ENCODE peak calls at places on chromosome 15, in five cellular contexts. V, H, M, J and I are unnamed samples.

GRCh38 chr15:82851331-82851850 is 42.0 kb downstream of the WHAMM start:
- DNase-seq in V (no peak), H (no peak), M (no peak), J (no peak), I (peak)

GRCh38 chr15:91254766-91255165 is 154.7 kb downstream of the SV2B start:
- DNase-seq in V (no peak), H (no peak), M (no peak), J (no peak), I (no peak)

GRCh38 chr15:35514759-35515158 is 31.2 kb downstream of the DPH6 start:
- DNase-seq in V (no peak), H (no peak), M (no peak), J (no peak), I (no peak)

GRCh38 chr15:62360286-62360685 is 195.2 kb upstream of the C2CD4B start:
- DNase-seq in V (no peak), H (no peak), M (no peak), J (no peak), I (no peak)

GRCh38 chr15:94237903-94238302 is 6.5 kb downstream of the MCTP2 start:
- DNase-seq in V (no peak), H (no peak), M (no peak), J (no peak), I (no peak)

GRCh38 chr15:42007386-42007785 is 13.5 kb downstream of the PLA2G4E start:
- DNase-seq in V (no peak), H (no peak), M (no peak), J (no peak), I (no peak)

GRCh38 chr15:57747206-57747605 is 40.7 kb downstream of the POLR2M start:
- DNase-seq in V (no peak), H (no peak), M (no peak), J (no peak), I (no peak)

GRCh38 chr15:83206387-83206970 is 1.1 kb downstream of the HDGFL3 start:
- DNase-seq in V (no peak), H (no peak), M (peak), J (no peak), I (peak)

DNA sequence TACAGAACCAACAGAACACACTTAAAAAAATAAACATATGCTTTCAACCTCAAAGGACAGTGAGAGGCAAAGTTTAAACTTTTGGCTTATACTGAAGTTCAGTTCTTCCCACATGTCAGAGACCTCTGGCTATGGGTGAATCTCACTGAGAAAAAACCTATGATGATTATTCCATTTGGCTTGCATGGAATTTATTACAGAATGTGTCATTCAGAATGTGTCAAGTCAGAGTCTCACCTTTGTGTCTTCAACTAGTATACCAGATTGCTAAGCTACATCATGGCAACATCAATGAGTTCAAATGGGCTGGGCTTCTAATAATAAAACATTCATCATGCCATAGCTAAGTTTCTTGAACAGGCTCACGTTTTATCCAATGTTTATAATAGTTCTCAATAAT is 987.0 kb downstream of the NTRK3 start:
- DNase-seq in V (no peak), H (no peak), M (no peak), J (no peak), I (no peak)
- H3K27ac ChIP-seq in V (no peak), H (no peak), M (no peak), J (no peak), I (no peak)

DNA sequence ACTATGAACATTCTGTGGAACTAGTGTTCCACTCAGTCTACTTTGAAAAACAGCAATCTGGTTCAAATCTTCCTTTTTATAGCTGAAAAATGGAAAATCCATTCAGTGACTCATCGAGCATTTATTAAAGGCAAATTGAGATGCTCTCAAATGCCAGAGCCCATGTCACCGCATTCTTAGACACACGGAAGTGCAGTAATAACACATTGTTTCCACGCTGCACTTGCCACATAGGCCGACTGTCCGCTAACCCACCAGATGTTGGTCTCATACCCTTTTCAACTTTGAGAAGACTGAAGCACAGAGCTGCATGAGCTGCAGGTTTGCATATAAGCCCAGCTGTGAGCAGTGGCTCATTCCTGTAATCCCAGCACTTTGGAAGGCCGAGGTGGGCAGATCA is 96.0 kb downstream of the TMEM266 start:
- DNase-seq in V (no peak), H (no peak), M (no peak), J (no peak), I (no peak)
- H3K27ac ChIP-seq in V (no peak), H (no peak), M (no peak), J (no peak), I (no peak)

GRCh38 chr15:40744810-40745152 is 10.3 kb downstream of the RMDN3 start:
- DNase-seq in V (no peak), H (no peak), M (no peak), J (no peak), I (no peak)
- H3K27ac ChIP-seq in V (no peak), H (peak), M (peak), J (no peak), I (no peak)

GRCh38 chr15:31606942-31607497 is 280.4 kb downstream of the KLF13 start:
- DNase-seq in V (no peak), H (no peak), M (no peak), J (no peak), I (no peak)
- H3K27ac ChIP-seq in V (peak), H (no peak), M (peak), J (no peak), I (no peak)